ENCODE peak calls at places on chromosomes 6 and 20, in four cellular contexts. U is neuronal stem cell, L is heart right ventricle, D is thoracic aorta. N is an unnamed sample.
A peak's percentile ranks its signal among the peaks of the same experiment; 100 is the strongest.

GRCh38 chr20:17972121-17972520 is 3.3 kb downstream of the MGME1 start:
- DNase-seq in U (no peak), L (no peak), D (no peak), N (no peak)

GRCh38 chr6:127475823-127476176 is 16.6 kb upstream of the KIAA0408 start:
- DNase-seq in U (no peak), L (no peak), D (no peak), N (no peak)

GRCh38 chr20:51695574-51696303 is 72.5 kb downstream of the ATP9A start:
- DNase-seq in U (no peak), L (no peak), D (no peak), N (no peak)

GRCh38 chr6:104585646-104586045 is 274.1 kb downstream of the HACE1 start:
- DNase-seq in U (no peak), L (no peak), D (no peak), N (no peak)

GRCh38 chr6:87848616-87849015 is 146.6 kb upstream of the AKIRIN2 start:
- DNase-seq in U (no peak), L (peak; percentile 17), D (no peak), N (no peak)

GRCh38 chr20:21357851-21358250 is 39.5 kb downstream of the NKX2-4 start:
- DNase-seq in U (no peak), L (no peak), D (no peak), N (no peak)

GRCh38 chr6:41846666-41847237 is 48.4 kb downstream of the USP49 start:
- DNase-seq in U (peak; percentile 68), L (peak; percentile 83), D (peak; percentile 12), N (peak; percentile 54)

GRCh38 chr20:11195169-11195568 is 521.4 kb upstream of the JAG1 start:
- DNase-seq in U (no peak), L (peak; percentile 13), D (no peak), N (no peak)

GRCh38 chr6:112690497-112691202 is 343.5 kb downstream of the RFPL4B start:
- DNase-seq in U (no peak), L (no peak), D (no peak), N (no peak)

GRCh38 chr6:44266347-44266746 is 996 bp upstream of the NFKBIE start:
- DNase-seq in U (no peak), L (no peak), D (no peak), N (no peak)

GRCh38 chr20:16350465-16350864 is 222.8 kb downstream of the KIF16B start:
- DNase-seq in U (no peak), L (no peak), D (no peak), N (no peak)

GRCh38 chr6:4164043-4164442 is 28.7 kb upstream of the ECI2 start:
- DNase-seq in U (no peak), L (no peak), D (no peak), N (no peak)

GRCh38 chr6:150208606-150209352 is 65.9 kb downstream of the PPP1R14C start:
- DNase-seq in U (no peak), L (no peak), D (no peak), N (no peak)

GRCh38 chr6:106102034-106102433 is 15.9 kb downstream of the PRDM1 start:
- DNase-seq in U (no peak), L (no peak), D (no peak), N (no peak)

GRCh38 chr6:142819603-142820335 is 125.2 kb downstream of the HIVEP2 start:
- DNase-seq in U (no peak), L (no peak), D (no peak), N (peak; percentile 78)

GRCh38 chr6:26216886-26217713 is 129.9 kb downstream of the HFE start:
- DNase-seq in U (peak; percentile 96), L (peak; percentile 83), D (peak; percentile 53), N (no peak)

GRCh38 chr6:11317885-11318771 is 85.7 kb upstream of the NEDD9 start:
- DNase-seq in U (no peak), L (peak; percentile 62), D (peak; percentile 64), N (no peak)

GRCh38 chr6:154951400-154952200 is 43.5 kb upstream of the TIAM2 start:
- DNase-seq in U (no peak), L (no peak), D (no peak), N (peak; percentile 92)

GRCh38 chr6:155853011-155853410 is 397.4 kb upstream of the NOX3 start:
- DNase-seq in U (no peak), L (no peak), D (no peak), N (no peak)

GRCh38 chr6:142696123-142696522 is 248.9 kb downstream of the HIVEP2 start:
- DNase-seq in U (no peak), L (no peak), D (no peak), N (no peak)

GRCh38 chr6:168047841-168048723 is 30.9 kb downstream of the FRMD1 start:
- DNase-seq in U (no peak), L (no peak), D (no peak), N (no peak)

GRCh38 chr6:157274471-157275226 is 48.7 kb downstream of the TMEM242 start:
- DNase-seq in U (peak; percentile 82), L (peak; percentile 72), D (no peak), N (no peak)

GRCh38 chr6:18388942-18389341 is 1.8 kb downstream of the RNF144B start:
- DNase-seq in U (no peak), L (no peak), D (no peak), N (no peak)

GRCh38 chr20:34829191-34829590 is 3.7 kb upstream of the NCOA6 start:
- DNase-seq in U (no peak), L (no peak), D (no peak), N (no peak)

GRCh38 chr6:140437619-140438345 is 1063.3 kb upstream of the CITED2 start:
- DNase-seq in U (no peak), L (no peak), D (no peak), N (no peak)

GRCh38 chr6:170007468-170008240 is 256.2 kb downstream of the ERMARD start:
- DNase-seq in U (peak; percentile 50), L (no peak), D (no peak), N (no peak)

GRCh38 chr6:49606696-49607390 is 29.8 kb downstream of the RHAG start:
- DNase-seq in U (peak; percentile 53), L (peak; percentile 32), D (no peak), N (peak; percentile 80)

GRCh38 chr6:25279748-25280616 is 808 bp downstream of the CARMIL1 start:
- DNase-seq in U (peak; percentile 33), L (peak; percentile 13), D (no peak), N (no peak)

GRCh38 chr20:8299921-8300320 is 167.9 kb downstream of the PLCB1 start:
- DNase-seq in U (no peak), L (no peak), D (no peak), N (no peak)

GRCh38 chr20:17611540-17612286 is 41.8 kb downstream of the DSTN start:
- DNase-seq in U (no peak), L (no peak), D (no peak), N (no peak)

DNA sequence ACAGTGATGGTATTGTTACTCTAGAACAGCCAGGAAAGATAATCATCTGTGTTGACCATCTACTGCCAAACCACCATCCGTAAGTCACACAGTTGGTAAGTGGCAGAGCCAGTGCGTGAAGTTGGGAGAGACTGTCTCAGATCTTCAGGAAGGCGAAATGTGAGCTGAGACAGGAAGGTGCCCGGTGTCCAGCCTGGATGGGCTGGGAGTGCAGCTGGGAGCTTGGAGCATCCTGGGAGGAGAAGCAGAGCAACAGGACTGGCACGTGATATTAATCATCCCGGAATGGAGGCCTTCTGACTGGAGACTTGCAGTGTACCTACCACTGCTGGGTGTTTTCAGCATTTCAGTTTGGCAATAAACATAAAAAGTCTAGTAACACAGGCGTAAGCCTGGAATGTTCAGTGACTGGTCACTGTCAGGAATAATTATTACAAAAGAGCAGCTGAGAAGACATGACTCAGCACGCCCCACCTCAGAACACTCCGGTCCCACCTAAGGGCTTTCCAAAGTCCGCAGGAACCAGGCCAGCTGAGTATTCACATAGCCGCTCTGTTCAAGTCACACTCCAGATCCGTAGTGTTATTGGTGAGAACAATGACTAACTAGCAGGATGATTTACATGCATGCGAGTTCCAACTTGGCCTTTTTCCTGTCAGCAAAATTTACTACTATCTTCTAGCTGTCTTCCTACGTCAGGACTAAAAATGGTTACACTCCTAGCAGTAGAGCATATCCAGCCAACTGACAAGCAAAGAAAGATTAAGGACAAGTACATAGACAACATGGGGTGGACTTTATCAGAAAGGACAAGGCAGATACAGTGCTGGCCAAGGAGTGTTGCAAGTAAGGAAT is 45.1 kb upstream of the PNRC1 start:
- DNase-seq in U (no peak), L (peak; percentile 77), D (peak; percentile 84), N (no peak)
- H3K4me3 ChIP-seq in U (no peak overlapping the region), L (peak overlapping the region; percentile 6), D (peak overlapping the region; percentile 53), N (no peak overlapping the region)

GRCh38 chr6:147205690-147206600 is 1.7 kb downstream of the STXBP5 start:
- DNase-seq in U (no peak), L (no peak), D (no peak), N (no peak)
- H3K4me3 ChIP-seq in U (no peak overlapping the region), L (peak overlapping the region; percentile 84), D (peak overlapping the region; percentile 96), N (no peak overlapping the region)

GRCh38 chr20:45810191-45810590 is 2.3 kb upstream of the UBE2C start:
- DNase-seq in U (no peak), L (no peak), D (no peak), N (no peak)

GRCh38 chr20:45814314-45814713 is 1.9 kb downstream of the UBE2C start:
- DNase-seq in U (no peak), L (no peak), D (no peak), N (no peak)

GRCh38 chr20:45812157-45813005 is at the start of gene UBE2C:
- DNase-seq in U (peak; percentile 97), L (peak; percentile 99), D (peak; percentile 91), N (peak; percentile 96)

GRCh38 chr20:45813006-45813340 is 529 bp downstream of the UBE2C start:
- DNase-seq in U (no peak), L (no peak), D (no peak), N (no peak)

DNA sequence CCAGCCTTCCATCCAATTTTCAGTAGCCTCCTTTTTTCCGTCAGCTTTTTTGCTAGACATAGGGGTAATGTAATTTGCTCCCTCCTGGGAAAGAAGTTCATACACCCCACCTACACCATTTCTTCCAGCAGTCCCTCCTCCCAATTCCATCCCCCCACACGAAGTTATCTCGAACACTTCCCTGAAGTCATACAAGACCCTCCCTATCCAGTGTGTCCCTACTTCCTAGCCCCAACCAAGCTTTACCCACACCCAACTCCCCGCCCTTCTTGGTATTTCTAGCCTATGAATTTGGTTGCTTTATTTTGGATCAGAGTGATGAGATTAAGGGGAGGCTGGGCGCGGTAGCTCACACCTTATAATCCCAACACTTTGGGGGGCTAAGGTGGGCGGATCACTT is 1.0 kb downstream of the UBE2C start:
- DNase-seq in U (no peak), L (no peak), D (no peak), N (no peak)
- H3K4me3 ChIP-seq in U (peak overlapping the region; percentile 93), L (no peak overlapping the region), D (no peak overlapping the region), N (peak overlapping the region; percentile 93)

GRCh38 chr20:19960745-19961144 is 56.4 kb upstream of the NAA20 start:
- DNase-seq in U (no peak), L (no peak), D (no peak), N (no peak)

GRCh38 chr20:19958243-19958642 is 58.9 kb upstream of the NAA20 start:
- DNase-seq in U (no peak), L (no peak), D (no peak), N (no peak)

GRCh38 chr20:19958923-19959322 is 58.2 kb upstream of the NAA20 start:
- DNase-seq in U (no peak), L (no peak), D (no peak), N (no peak)

GRCh38 chr20:19953606-19954005 is 63.6 kb upstream of the NAA20 start:
- DNase-seq in U (no peak), L (no peak), D (no peak), N (no peak)

DNA sequence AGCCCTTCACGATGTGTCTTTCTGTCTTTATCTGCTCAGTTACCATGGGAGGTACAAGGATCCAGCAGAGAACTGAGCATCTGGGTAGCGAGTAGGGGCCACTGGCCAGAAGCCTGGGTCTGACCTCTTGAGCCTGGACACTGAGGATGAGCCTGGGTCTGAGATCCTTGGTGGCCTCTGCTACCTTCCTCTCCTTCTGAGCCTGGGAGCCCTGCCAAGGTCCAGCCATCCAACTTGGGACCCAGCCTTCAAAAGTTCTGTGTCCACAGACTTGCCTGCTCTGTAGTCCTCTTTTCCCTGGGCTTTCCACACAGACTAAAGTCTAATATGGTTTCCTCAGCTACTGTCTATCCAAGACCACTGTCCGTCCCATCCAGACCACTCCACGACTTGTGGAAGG is 60.2 kb upstream of the NAA20 start:
- DNase-seq in U (no peak), L (no peak), D (no peak), N (no peak)
- H3K4me3 ChIP-seq in U (no peak overlapping the region), L (no peak overlapping the region), D (no peak overlapping the region), N (no peak overlapping the region)

N was measured in Jurkat, Clone E6-1.